ENCODE peak calls at places on chromosomes 6 and 20, in six cellular contexts. O, F, M, L, E and Q are unnamed samples.
A peak's percentile ranks its signal among the peaks of the same experiment; 100 is the strongest.

GRCh38 chr6:159729598-159729997 is 2.3 kb downstream of the WTAP start:
- DNase-seq in F (peak; percentile 30), O (no peak), L (no peak), M (peak; percentile 5), E (no peak), Q (no peak)

GRCh38 chr6:73145690-73146089 is 79.6 kb downstream of the KHDC1L start:
- DNase-seq in L (no peak), O (no peak), M (no peak), E (no peak), F (no peak), Q (no peak)

GRCh38 chr6:44593539-44593944 is 206.0 kb downstream of the CDC5L start:
- DNase-seq in L (peak; percentile 34), F (peak; percentile 58), E (no peak), O (no peak), M (peak; percentile 80), Q (no peak)

GRCh38 chr6:158467923-158468322 is 92.0 kb upstream of the TMEM181 start:
- DNase-seq in O (no peak), F (no peak), M (no peak), E (no peak), L (peak; percentile 10), Q (no peak)

GRCh38 chr6:38476141-38476540 is 163.6 kb downstream of the BTBD9 start:
- DNase-seq in L (no peak), O (no peak), M (no peak), F (no peak), E (no peak), Q (no peak)

GRCh38 chr20:33415948-33416347 is 14.6 kb upstream of the CDK5RAP1 start:
- DNase-seq in L (peak; percentile 28), E (peak; percentile 69), M (peak; percentile 50), O (no peak), F (peak; percentile 35), Q (no peak)

GRCh38 chr6:24517659-24518538 is 23.1 kb downstream of the ALDH5A1 start:
- DNase-seq in O (no peak), L (no peak), E (no peak), F (no peak), M (no peak), Q (no peak)

GRCh38 chr6:118876814-118877213 is 17.1 kb upstream of the ASF1A start:
- DNase-seq in E (no peak), F (peak; percentile 85), L (no peak), O (no peak), M (no peak), Q (no peak)

GRCh38 chr6:158131926-158132325 is 36.1 kb downstream of the SERAC1 start:
- DNase-seq in F (peak; percentile 34), O (no peak), M (peak; percentile 36), E (no peak), L (no peak), Q (no peak)

GRCh38 chr20:48847498-48848205 is 19.9 kb upstream of the PREX1 start:
- DNase-seq in E (no peak), M (no peak), O (no peak), F (no peak), L (no peak), Q (no peak)

GRCh38 chr6:168713839-168714238 is 272.9 kb downstream of the SMOC2 start:
- DNase-seq in F (no peak), M (no peak), E (no peak), O (no peak), L (peak; percentile 49), Q (no peak)

GRCh38 chr6:89454300-89454699 is 21.3 kb downstream of the ANKRD6 start:
- DNase-seq in E (no peak), O (no peak), M (no peak), F (no peak), L (no peak), Q (no peak)
- H3K36me3 ChIP-seq in E (no peaks in the 10 kb centered on the region), O (no peaks in the 10 kb centered on the region), M (no peaks in the 10 kb centered on the region), F (no peaks in the 10 kb centered on the region), L (no peaks in the 10 kb centered on the region), Q (no peaks in the 10 kb centered on the region)

GRCh38 chr6:1578293-1578745 is 31.4 kb upstream of the FOXC1 start:
- DNase-seq in F (no peak), O (no peak), E (no peak), M (no peak), L (no peak), Q (no peak)

GRCh38 chr6:1576711-1577110 is 33.0 kb upstream of the FOXC1 start:
- DNase-seq in F (no peak), L (no peak), M (no peak), O (no peak), E (no peak), Q (no peak)

GRCh38 chr6:1576166-1576565 is 33.5 kb upstream of the FOXC1 start:
- DNase-seq in M (no peak), E (no peak), O (no peak), L (no peak), F (no peak), Q (no peak)

GRCh38 chr6:1575213-1576041 is 34.3 kb upstream of the FOXC1 start:
- DNase-seq in F (peak; percentile 49), O (no peak), L (peak; percentile 24), E (peak; percentile 45), M (peak; percentile 30), Q (no peak)

DNA sequence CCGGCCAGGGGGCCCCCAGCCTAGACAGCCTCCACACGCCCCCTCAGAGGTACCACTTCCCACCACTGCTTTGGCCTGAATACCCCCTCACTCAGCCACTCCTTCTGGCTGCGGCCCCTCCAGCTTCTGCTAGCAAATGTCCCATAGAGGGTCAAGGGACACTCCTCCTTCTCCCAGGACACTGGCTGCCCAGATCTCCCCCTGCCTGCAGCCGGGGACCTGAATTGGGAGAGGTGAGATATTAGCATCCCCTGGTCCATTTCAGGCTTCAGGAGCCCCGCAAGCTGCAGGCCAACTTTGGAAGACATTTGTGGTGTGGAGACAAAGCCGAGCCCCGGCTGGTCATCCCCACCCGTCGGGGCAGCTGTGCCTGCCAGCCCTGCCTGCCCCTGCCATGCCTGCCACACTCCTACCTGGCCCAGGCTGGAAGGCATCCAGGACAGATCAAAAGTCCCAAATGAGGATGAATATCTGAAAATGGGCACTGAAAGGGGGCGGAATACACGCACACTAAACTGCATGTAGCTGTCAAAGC is 32.5 kb upstream of the FOXC1 start:
- DNase-seq in M (no peak), E (no peak), O (no peak), F (no peak), L (no peak), Q (no peak)
- H3K36me3 ChIP-seq in M (no peaks in the 10 kb centered on the region), E (no peaks in the 10 kb centered on the region), O (no peaks in the 10 kb centered on the region), F (no peaks in the 10 kb centered on the region), L (no peaks in the 10 kb centered on the region), Q (no peaks in the 10 kb centered on the region)

DNA sequence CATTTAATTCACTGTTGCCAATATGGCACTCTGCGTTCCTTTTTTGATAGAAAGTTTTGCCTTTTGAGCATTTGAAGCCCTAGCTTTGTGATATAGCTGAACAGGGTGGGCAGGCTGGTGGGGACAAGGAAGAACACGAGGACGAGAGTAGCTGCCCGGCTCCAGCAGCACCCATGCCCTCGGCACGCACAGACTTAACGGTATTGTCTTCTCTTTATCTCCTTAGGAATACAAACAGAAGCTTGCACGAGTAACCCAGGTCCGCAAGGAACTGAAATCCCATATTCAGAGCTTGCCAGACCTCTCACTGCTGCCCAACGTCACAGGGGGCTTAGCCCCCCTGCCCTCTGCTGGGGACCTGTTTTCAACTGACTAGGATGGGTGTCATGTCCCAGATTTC is 56.0 kb downstream of the RPRD1B start:
- DNase-seq in F (no peak), E (no peak), O (no peak), L (no peak), M (no peak), Q (no peak)
- H3K36me3 ChIP-seq in F (peaks cover 20% of the 10 kb centered on the region), E (no peaks in the 10 kb centered on the region), O (peaks cover 70% of the 10 kb centered on the region), L (no peaks in the 10 kb centered on the region), M (peaks cover 19% of the 10 kb centered on the region), Q (peaks cover 7% of the 10 kb centered on the region)

GRCh38 chr20:50094522-50094921 is 18.4 kb downstream of the UBE2V1 start:
- DNase-seq in F (no peak), O (no peak), L (no peak), E (no peak), M (no peak), Q (no peak)

GRCh38 chr20:50095476-50096078 is 17.4 kb downstream of the UBE2V1 start:
- DNase-seq in L (no peak), M (no peak), O (no peak), F (no peak), E (no peak), Q (no peak)

GRCh38 chr20:50089787-50090177 is 23.2 kb downstream of the UBE2V1 start:
- DNase-seq in F (no peak), O (no peak), L (no peak), E (no peak), M (no peak), Q (no peak)

GRCh38 chr20:50093240-50093639 is 19.7 kb downstream of the UBE2V1 start:
- DNase-seq in F (no peak), E (no peak), M (no peak), L (no peak), O (no peak), Q (no peak)

DNA sequence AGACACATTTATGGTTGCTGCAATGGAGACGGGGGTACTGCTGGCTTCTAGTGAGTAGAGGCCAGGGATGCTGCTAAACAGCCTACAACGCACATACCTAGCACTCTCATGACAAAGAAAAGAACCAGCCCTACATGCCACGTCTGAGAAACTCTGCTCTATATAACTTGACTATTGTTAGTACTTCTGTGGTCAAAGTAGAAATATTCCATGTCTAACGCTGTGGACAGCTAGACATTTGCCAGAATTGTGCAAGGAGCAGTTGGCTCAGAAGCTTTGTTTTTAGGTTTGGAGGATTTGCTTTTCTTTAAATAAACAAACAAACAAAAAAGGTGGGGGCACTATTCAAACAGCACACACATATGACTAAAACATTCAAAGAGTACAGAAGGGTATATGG is 20.5 kb downstream of the UBE2V1 start:
- DNase-seq in M (no peak), E (no peak), F (no peak), O (no peak), L (no peak), Q (no peak)
- H3K36me3 ChIP-seq in M (peaks cover 10% of the 10 kb centered on the region), E (no peaks in the 10 kb centered on the region), F (peaks cover 32% of the 10 kb centered on the region), O (peaks cover 84% of the 10 kb centered on the region), L (no peaks in the 10 kb centered on the region), Q (peaks cover 29% of the 10 kb centered on the region)

GRCh38 chr20:25454153-25454900 is 46.9 kb downstream of the GINS1 start:
- DNase-seq in O (no peak), L (no peak), E (no peak), M (no peak), F (no peak), Q (no peak)

GRCh38 chr20:25447671-25448070 is 40.2 kb downstream of the GINS1 start:
- DNase-seq in O (no peak), F (no peak), E (no peak), L (no peak), M (no peak), Q (no peak)

GRCh38 chr20:25452333-25452732 is 44.9 kb downstream of the GINS1 start:
- DNase-seq in E (no peak), O (no peak), M (no peak), L (no peak), F (no peak), Q (no peak)

GRCh38 chr20:25457886-25458680 is 50.6 kb downstream of the GINS1 start:
- DNase-seq in E (no peak), M (no peak), O (no peak), F (no peak), L (no peak), Q (no peak)

GRCh38 chr20:25453035-25453810 is 45.8 kb downstream of the GINS1 start:
- DNase-seq in E (no peak), O (no peak), L (no peak), F (peak; percentile 43), M (peak; percentile 41), Q (peak; percentile 20)
- H3K36me3 ChIP-seq in E (no peaks in the 10 kb centered on the region), O (peaks cover 20% of the 10 kb centered on the region), L (no peaks in the 10 kb centered on the region), F (peaks cover 28% of the 10 kb centered on the region), M (peaks cover 31% of the 10 kb centered on the region), Q (peaks cover under 1% of the 10 kb centered on the region)